ENCODE peak calls at places on chromosomes 11 and 22, in six cellular contexts. I is GM23338, S is body of pancreas, B is dorsolateral prefrontal cortex, N is lower lobe of right lung, A is brain microvascular endothelial cell. K is an unnamed sample.
A peak's percentile ranks its signal among the peaks of the same experiment; 100 is the strongest.

GRCh38 chr22:37403267-37403960 is 23.9 kb downstream of the ELFN2 start:
- DNase-seq in A (no peak), B (no peak), S (no peak), I (peak; percentile 80), N (no peak), K (no peak)

GRCh38 chr11:3753110-3753509 is 44.2 kb downstream of the NUP98 start:
- DNase-seq in S (no peak), I (no peak), A (no peak), N (no peak), B (no peak), K (no peak)

GRCh38 chr22:47395481-47395880 is 633.0 kb downstream of the TBC1D22A start:
- DNase-seq in I (no peak), S (peak; percentile 22), B (no peak), N (no peak), A (peak; percentile 34), K (no peak)

GRCh38 chr11:10941429-10941828 is 83.6 kb upstream of the ZBED5 start:
- DNase-seq in I (no peak), S (no peak), N (no peak), A (no peak), B (no peak), K (no peak)

GRCh38 chr22:36817429-36817783 is 571 bp upstream of the PVALB start:
- DNase-seq in B (no peak), I (peak; percentile 43), N (no peak), S (no peak), A (no peak), K (no peak)

GRCh38 chr22:49475253-49475652 is 352.4 kb downstream of the BRD1 start:
- DNase-seq in A (no peak), N (no peak), B (no peak), I (no peak), S (no peak), K (no peak)

GRCh38 chr11:134483857-134484256 is 71.8 kb upstream of the B3GAT1 start:
- DNase-seq in B (no peak), S (no peak), N (no peak), A (no peak), I (no peak), K (no peak)

GRCh38 chr22:32048069-32048468 is 5.0 kb downstream of the SLC5A1 start:
- DNase-seq in N (no peak), S (no peak), I (no peak), A (no peak), B (no peak), K (no peak)

GRCh38 chr11:82908311-82908710 is 6.8 kb downstream of the DDIAS start:
- DNase-seq in S (no peak), I (peak; percentile 8), B (no peak), A (no peak), N (no peak), K (no peak)

GRCh38 chr11:112343368-112344039 is 82.8 kb upstream of the PLET1 start:
- DNase-seq in I (no peak), N (no peak), S (no peak), B (no peak), A (peak; percentile 31), K (no peak)

GRCh38 chr11:121372671-121373429 is 79.3 kb upstream of the SORL1 start:
- DNase-seq in B (no peak), A (no peak), N (no peak), S (no peak), I (peak; percentile 55), K (no peak)

DNA sequence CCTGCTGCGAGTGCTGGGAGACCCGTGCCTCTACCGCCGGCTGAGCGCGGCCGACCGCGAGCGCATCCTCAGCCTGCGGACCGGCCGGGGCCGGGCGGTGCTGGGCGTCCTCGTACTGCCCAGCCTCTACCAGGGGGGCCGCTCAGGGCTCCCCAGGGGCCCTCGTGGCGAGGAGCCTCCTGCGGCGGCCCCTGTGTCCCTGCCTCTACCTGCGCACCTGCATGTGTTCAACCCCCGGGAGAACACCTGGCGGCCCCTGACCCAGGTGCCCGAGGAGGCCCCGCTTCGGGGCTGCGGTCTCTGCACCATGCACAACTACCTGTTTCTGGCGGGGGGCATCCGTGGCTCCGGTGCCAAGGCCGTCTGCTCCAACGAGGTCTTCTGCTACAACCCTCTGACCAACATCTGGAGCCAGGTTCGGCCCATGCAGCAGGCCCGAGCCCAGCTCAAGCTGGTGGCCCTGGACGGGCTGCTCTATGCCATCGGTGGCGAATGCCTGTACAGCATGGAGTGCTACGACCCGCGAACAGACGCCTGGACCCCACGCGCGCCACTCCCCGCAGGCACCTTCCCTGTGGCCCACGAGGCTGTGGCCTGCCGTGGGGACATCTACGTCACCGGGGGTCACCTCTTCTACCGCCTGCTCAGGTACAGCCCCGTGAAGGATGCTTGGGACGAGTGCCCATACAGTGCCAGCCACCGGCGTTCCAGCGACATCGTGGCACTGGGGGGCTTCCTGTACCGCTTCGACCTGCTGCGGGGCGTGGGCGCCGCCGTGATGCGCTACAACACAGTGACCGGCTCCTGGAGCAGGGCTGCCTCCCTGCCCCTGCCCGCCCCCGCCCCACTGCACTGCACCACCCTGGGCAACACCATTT is 3.5 kb downstream of the KLHDC7B start:
- DNase-seq in S (no peak), A (no peak), N (peak; percentile 44), I (no peak), B (no peak), K (no peak)
- H3K4me3 ChIP-seq in S (no peak overlapping the region), A (no peak overlapping the region), N (peak overlapping the region; percentile 48), I (peak overlapping the region; percentile 45), B (no peak overlapping the region), K (no peak overlapping the region)

DNA sequence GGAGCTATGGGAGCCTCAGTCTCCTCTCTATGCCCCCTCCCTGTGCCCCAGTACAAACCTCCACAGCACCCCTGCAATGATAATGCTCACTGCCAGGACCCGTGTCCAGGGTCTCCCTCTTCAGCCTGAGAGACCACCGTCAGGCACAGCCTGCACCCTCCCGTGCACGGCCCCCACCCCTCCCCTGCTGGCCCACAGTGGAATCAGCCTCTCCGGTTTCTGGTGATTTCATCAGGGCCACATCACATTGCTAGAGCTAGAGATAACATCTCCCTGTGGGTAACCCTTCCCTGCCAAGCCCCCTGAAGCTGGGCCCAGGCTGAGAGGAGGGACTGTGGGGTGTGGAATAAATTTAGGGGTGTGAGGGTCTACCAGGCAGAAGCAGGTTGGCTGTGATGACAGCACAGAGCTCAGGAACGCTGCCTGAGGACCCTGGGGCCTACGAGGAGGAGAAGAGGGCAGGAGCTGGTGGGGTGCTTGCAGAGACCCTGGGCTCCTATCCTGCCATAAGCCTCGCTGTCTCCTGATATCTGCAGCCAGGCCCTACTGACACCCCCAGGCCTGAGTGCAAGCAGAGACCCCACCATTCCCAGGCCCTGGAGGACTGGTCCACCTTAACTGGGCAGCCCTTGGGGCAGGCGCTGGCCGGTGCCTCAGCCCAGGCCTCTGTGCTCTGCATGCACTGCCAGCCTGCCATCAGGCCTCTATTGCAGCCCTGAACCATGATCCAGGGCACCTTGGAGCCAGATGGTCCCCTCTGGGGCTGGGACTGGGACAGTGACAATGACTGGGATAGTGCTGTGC is at the start of gene KLHDC7B:
- DNase-seq in S (no peak), N (peak; percentile 45), I (no peak), B (no peak), A (no peak), K (no peak)
- TF ChIP-seq CTCF in S (no peak), N (no peak), I (no peak), B (no peak), A (peak; percentile 40), K (peak; percentile 37)

GRCh38 chr22:19178065-19178658 is 374 bp downstream of the SLC25A1 start:
- DNase-seq in S (peak; percentile 69), N (peak; percentile 74), I (peak; percentile 67), B (no peak), A (no peak), K (no peak)

GRCh38 chr22:19176175-19176630 is 2.3 kb downstream of the SLC25A1 start:
- DNase-seq in S (no peak), A (no peak), B (no peak), N (no peak), I (peak; percentile 60), K (no peak)

GRCh38 chr22:19177164-19178064 is 1.1 kb downstream of the SLC25A1 start:
- DNase-seq in A (no peak), N (no peak), I (peak; percentile 48), B (no peak), S (no peak), K (no peak)

GRCh38 chr22:19175602-19176174 is 2.8 kb downstream of the SLC25A1 start:
- DNase-seq in B (no peak), N (no peak), A (no peak), I (no peak), S (no peak), K (no peak)

GRCh38 chr22:19176732-19177131 is 1.8 kb downstream of the SLC25A1 start:
- DNase-seq in B (no peak), I (no peak), N (no peak), A (no peak), S (no peak), K (no peak)
- H3K4me3 ChIP-seq in B (no peak overlapping the region), I (peak overlapping the region; percentile 62), N (peak overlapping the region; percentile 81), A (peak overlapping the region; percentile 12), S (no peak overlapping the region), K (peak overlapping the region; percentile 71)

GRCh38 chr11:9315078-9315688 is 790 bp upstream of the TMEM41B start:
- DNase-seq in S (peak; percentile 17), I (no peak), A (no peak), B (no peak), N (peak; percentile 55), K (no peak)
- TF ChIP-seq CTCF in S (no peak), I (no peak), A (no peak), B (no peak), N (no peak), K (no peak)

GRCh38 chr11:504053-504993 is 2.7 kb downstream of the RNH1 start:
- DNase-seq in I (peak; percentile 57), B (no peak), N (peak; percentile 72), S (no peak), A (no peak), K (no peak)
- H3K4me3 ChIP-seq in I (peak overlapping the region; percentile 97), B (peak overlapping the region; percentile 36), N (peak overlapping the region; percentile 82), S (no peak overlapping the region), A (peak overlapping the region; percentile 60), K (peak overlapping the region; percentile 52)